ENCODE peak calls at places on chromosome 7, in eight cellular contexts. U is uterus, M is stomach, F is body of pancreas, P is prostate gland, N is transverse colon, G is A549, Q is IMR-90. A is an unnamed sample.

GRCh38 chr7:149714910-149715471 is 58.4 kb downstream of the ZNF467 start:
- DNase-seq in U (peak), M (peak), F (peak), P (peak), N (peak), G (no peak), Q (peak), A (no peak)

GRCh38 chr7:44110724-44111635 is 6.8 kb downstream of the AEBP1 start:
- DNase-seq in U (no peak), M (no peak), F (no peak), P (no peak), N (no peak), G (no peak), Q (no peak), A (no peak)

GRCh38 chr7:81618400-81619014 is 151.3 kb downstream of the HGF start:
- DNase-seq in U (no peak), M (no peak), F (no peak), P (no peak), N (no peak), G (peak), Q (peak), A (no peak)

GRCh38 chr7:128259131-128260056 is 18.3 kb downstream of the LEP start:
- DNase-seq in U (no peak), M (peak), F (peak), P (peak), N (peak), G (no peak), Q (peak), A (peak)

GRCh38 chr7:33091111-33091531 is 18.1 kb downstream of the RP9 start:
- DNase-seq in U (no peak), M (no peak), F (no peak), P (no peak), N (no peak), G (no peak), Q (peak), A (no peak)

GRCh38 chr7:6252748-6253147 is 19.7 kb downstream of the CYTH3 start:
- DNase-seq in U (no peak), M (no peak), F (no peak), P (no peak), N (no peak), G (no peak), Q (no peak), A (no peak)

GRCh38 chr7:6639627-6640026 is 2.5 kb downstream of the ZNF316 start:
- DNase-seq in U (no peak), M (no peak), F (no peak), P (no peak), N (no peak), G (no peak), Q (no peak), A (no peak)

GRCh38 chr7:18792866-18793595 is 297.5 kb downstream of the HDAC9 start:
- DNase-seq in U (no peak), M (no peak), F (no peak), P (no peak), N (no peak), G (no peak), Q (peak), A (no peak)

GRCh38 chr7:76206633-76207032 is 4.9 kb downstream of the SRRM3 start:
- DNase-seq in U (no peak), M (no peak), F (no peak), P (no peak), N (no peak), G (no peak), Q (peak), A (no peak)

GRCh38 chr7:66187894-66188293 is 17.2 kb upstream of the TPST1 start:
- DNase-seq in U (no peak), M (no peak), F (no peak), P (no peak), N (no peak), G (no peak), Q (no peak), A (peak)

GRCh38 chr7:30465342-30466170 is 13.0 kb downstream of the NOD1 start:
- DNase-seq in U (peak), M (no peak), F (no peak), P (no peak), N (peak), G (no peak), Q (peak), A (no peak)

GRCh38 chr7:96178581-96178980 is 143.3 kb downstream of the SLC25A13 start:
- DNase-seq in U (no peak), M (no peak), F (no peak), P (no peak), N (no peak), G (no peak), Q (no peak), A (no peak)

GRCh38 chr7:14191686-14192098 is 202.2 kb upstream of the ETV1 start:
- DNase-seq in U (no peak), M (no peak), F (no peak), P (no peak), N (no peak), G (no peak), Q (peak), A (no peak)

GRCh38 chr7:84950836-84951235 is 236.0 kb downstream of the SEMA3D start:
- DNase-seq in U (no peak), M (no peak), F (no peak), P (no peak), N (no peak), G (no peak), Q (peak), A (no peak)

DNA sequence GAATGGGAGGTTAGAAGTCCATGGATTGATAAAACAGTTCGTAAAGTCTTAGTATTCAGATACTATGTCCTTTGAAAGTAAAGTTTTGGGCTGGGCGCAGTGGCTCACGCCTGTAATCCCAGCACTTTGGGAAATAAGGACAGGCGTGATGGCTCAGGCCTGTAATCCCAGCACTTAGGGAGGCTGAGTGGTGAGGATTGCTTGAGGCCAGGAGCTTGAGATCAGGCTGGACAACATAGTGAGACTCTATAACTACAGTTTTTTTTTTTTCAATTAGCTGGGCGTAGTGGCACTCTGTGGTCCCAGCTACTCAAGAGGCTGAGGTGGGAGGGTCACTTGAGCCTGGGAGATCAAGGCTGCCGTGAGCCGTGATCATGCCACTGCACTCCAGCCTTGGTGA is 25.8 kb upstream of the AGFG2 start:
- DNase-seq in U (no peak), M (no peak), F (no peak), P (no peak), N (no peak), G (no peak), Q (no peak), A (no peak)
- TF ChIP-seq POLR2A in U (no peak), M (no peak), F (no peak), P (no peak), N (no peak), G (no peak), Q (no peak), A (no peak)

GRCh38 chr7:12686894-12687212 is 580 bp upstream of the ARL4A start:
- DNase-seq in U (no peak), M (no peak), F (no peak), P (no peak), N (no peak), G (no peak), Q (no peak), A (no peak)

GRCh38 chr7:12684733-12685132 is 2.7 kb upstream of the ARL4A start:
- DNase-seq in U (no peak), M (no peak), F (no peak), P (no peak), N (no peak), G (no peak), Q (no peak), A (no peak)

GRCh38 chr7:12685550-12685949 is 1.9 kb upstream of the ARL4A start:
- DNase-seq in U (no peak), M (no peak), F (peak), P (no peak), N (no peak), G (peak), Q (peak), A (peak)

GRCh38 chr7:12686234-12686893 is 1.1 kb upstream of the ARL4A start:
- DNase-seq in U (peak), M (peak), F (peak), P (peak), N (peak), G (peak), Q (peak), A (peak)

DNA sequence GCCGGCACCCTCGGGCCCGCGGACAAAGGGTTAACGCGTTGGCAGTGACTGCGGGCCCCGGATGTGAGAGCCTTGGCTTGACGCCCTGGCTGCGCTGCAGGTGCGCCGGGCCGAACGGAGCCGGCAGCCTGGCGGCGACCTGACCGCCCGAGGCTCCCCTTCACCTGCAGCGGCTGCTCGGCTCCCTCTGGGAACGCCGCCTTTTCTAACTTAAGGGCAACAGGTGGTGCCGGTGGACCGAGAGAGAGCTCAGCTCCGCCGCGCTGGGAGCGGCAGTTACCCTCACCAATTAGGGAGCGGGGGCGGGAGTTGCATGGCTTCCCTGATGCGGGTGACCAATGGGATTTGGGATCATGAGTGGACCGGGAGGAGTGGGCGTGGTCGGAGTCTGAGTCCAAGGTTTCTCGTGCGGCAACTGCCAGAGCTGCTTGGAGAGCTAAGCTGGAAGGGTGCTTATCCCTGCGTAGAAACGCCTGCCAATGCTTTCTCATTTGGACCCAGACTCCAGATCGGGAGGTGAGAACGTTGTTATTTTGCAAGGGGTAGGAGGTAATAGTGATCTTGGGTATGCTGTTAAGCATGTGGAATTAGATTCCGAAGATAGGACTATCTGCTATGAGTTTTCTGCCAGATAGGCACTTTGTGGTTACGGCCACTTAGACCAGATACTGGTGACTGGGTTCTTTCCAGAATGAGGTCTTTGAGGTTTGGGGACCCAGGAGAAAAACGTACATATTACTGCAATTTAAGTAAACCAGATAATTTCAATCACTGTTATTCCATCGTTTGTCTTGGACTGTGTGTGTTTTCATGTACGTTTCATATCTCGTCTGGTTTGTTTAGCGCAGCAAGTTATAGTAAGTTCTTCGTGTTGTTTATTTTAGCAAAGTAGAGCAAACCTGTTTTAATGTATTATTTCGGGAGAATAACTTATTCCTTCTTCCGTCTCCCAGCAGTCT is at the start of gene ARL4A:
- DNase-seq in U (peak), M (peak), F (peak), P (peak), N (peak), G (peak), Q (peak), A (peak)
- TF ChIP-seq POLR2A in U (peak), M (peak), F (peak), P (peak), N (peak), G (peak), Q (peak), A (peak)

DNA sequence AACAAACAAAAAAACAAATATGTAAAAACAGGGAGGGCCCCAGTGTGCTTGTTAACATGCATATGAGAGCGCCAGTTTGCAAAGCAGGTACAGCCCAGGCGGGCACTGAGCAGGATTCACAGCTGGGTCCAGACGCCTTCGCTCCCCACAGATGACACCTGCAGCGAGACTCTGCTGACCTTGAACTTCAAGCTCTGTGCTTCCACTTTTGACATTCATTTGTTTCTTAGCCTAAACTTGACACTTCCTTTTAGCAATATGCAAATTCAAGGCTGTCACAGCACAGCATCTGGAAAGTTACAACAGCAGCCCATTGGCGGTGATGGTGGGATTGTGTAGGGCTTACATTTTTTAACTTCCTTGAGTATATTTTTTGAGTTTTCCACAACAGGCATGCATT is 88.8 kb upstream of the TNS3 start:
- DNase-seq in U (no peak), M (no peak), F (no peak), P (no peak), N (peak), G (no peak), Q (no peak), A (no peak)
- TF ChIP-seq POLR2A in U (no peak), M (no peak), F (no peak), P (no peak), N (no peak), G (no peak), Q (no peak), A (no peak)

GRCh38 chr7:974820-975681 is at the start of gene COX19:
- DNase-seq in U (peak), M (peak), F (peak), P (peak), N (peak), G (peak), Q (peak), A (peak)
- TF ChIP-seq POLR2A in U (peak), M (peak), F (peak), P (peak), N (peak), G (peak), Q (peak), A (no peak)

DNA sequence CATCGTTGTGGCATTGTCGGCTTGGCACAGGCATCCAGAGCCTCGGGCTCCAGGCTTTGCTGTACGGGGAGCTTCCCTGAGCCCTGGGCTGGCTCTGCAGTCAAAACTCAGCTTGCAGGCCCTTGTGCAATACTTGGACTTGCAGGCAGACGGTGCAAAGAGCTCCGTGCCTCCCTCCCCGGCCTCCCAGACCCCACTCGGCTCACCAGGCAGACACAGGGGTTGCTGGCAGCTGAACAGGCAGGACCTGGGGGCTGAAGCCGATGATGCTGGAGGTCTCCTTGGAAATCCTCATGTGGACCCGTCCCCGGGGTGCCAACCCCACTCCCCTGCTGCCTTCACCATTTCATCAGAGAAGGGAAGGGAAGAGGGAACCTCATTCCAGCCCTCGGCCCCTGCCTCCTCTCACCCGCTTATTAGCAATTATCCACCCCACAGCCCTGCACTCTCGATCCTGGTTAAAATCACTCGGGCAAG is 59.6 kb upstream of the GNA12 start:
- DNase-seq in U (no peak), M (no peak), F (no peak), P (no peak), N (no peak), G (no peak), Q (no peak), A (no peak)
- TF ChIP-seq POLR2A in U (no peak), M (no peak), F (no peak), P (no peak), N (no peak), G (no peak), Q (no peak), A (no peak)

DNA sequence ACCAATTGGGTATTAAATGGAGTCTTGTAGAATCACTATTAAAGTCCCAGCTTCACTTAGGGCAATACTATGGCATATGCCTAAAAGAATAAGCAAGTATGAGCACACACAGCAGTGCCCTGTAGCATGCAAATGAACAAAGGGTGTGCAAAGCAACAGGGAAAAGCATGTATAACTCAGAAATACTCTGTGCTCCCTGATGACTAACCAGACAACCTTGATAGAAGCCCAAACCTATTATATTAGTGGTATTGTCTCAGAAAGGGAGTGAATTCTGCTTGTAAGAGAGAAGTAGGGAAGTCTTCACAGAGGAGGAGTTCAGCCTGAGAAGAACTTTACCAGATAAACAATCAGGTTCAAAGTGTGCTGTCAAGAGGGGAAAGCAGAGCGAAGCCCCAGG is 131.2 kb downstream of the DGKI start:
- DNase-seq in U (no peak), M (no peak), F (no peak), P (no peak), N (no peak), G (no peak), Q (peak), A (no peak)
- TF ChIP-seq POLR2A in U (no peak), M (no peak), F (no peak), P (no peak), N (no peak), G (no peak), Q (no peak), A (no peak)

DNA sequence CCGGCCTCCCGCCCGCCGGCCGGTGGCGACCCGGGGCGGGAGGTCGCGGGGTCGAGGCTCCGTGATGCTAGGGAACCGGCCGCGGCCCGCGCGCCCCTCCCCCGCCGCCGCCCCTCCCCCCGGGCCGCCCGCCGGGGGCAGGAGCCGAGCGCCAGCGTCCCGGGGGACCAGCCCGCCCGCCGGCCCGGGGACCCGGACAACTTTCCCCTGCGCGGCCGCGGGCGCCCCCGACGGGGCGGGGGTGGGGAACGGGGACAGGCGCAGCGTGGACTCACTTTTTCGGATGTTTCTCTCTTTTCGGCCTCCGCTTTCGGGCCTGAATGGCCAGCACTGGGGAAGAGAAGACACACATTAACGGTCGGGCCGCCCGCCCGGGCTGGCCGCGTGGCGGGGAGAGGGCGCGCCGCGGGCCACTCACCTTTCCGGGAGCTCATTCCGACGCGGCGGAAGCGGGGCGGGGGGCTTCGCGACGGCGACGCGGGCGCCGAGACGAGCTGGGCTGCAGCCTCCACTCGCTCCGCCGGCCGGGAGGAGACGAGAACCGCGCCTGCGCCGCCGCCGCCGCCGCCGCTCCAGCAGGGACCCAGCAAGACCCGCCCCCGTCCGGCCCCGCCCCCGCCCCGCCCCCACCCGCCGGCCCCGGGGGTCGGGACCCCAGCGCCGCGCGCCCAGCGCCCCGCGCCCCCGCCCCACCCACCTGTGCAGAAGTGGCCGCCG is at the start of gene SRPK2:
- DNase-seq in U (peak), M (peak), F (peak), P (peak), N (peak), G (peak), Q (peak), A (peak)
- TF ChIP-seq POLR2A in U (peak), M (no peak), F (peak), P (peak), N (peak), G (peak), Q (peak), A (no peak)

GRCh38 chr7:141551080-141551772 is at the start of gene AGK:
- DNase-seq in U (peak), M (peak), F (peak), P (peak), N (peak), G (peak), Q (peak), A (peak)
- TF ChIP-seq POLR2A in U (peak), M (no peak), F (peak), P (no peak), N (peak), G (peak), Q (peak), A (no peak)

GRCh38 chr7:77727527-77727926 is 31.3 kb downstream of the RSBN1L start:
- DNase-seq in U (no peak), M (no peak), F (no peak), P (no peak), N (no peak), G (no peak), Q (no peak), A (no peak)

GRCh38 chr7:77731716-77732115 is 35.5 kb downstream of the RSBN1L start:
- DNase-seq in U (no peak), M (no peak), F (no peak), P (no peak), N (no peak), G (no peak), Q (no peak), A (no peak)

GRCh38 chr7:77729574-77730348 is 33.5 kb downstream of the RSBN1L start:
- DNase-seq in U (no peak), M (no peak), F (no peak), P (no peak), N (no peak), G (no peak), Q (peak), A (no peak)

DNA sequence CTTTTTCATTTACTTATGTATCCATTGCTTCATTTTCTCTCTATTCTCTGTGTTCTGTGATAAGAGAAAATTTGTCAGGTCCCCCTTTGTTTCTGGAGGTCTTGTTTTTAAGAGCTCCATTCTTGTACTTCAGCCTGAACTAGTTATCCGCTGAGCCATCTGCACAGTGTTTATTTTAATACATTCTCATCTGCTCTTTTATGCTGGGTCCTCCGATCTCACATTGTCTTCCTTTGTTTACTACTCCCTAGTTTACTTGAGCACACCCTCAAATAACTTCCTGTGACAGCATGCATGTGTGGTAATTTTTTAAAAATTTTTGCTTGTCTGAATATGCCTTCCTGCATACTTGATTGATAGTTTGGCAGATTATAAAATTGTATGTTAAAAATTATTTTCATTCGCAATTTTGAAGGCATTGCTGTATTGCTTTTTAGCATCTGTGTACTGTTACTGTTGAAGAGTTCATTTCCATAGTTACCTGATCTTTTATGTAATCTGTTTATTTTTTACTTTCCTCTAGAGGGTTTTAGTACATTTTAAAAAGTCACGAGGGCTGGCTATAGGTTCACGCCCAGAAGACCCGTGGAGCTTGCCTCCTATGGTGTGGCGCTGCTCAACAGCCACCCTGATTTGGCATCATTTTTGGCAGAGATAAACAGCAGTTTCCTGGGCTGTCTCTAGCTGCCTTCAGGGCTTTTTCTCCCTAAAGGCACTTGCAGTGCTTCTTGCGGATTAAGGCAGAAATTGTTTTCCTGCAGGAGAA is 31.9 kb downstream of the RSBN1L start:
- DNase-seq in U (no peak), M (no peak), F (no peak), P (no peak), N (no peak), G (no peak), Q (peak), A (no peak)
- TF ChIP-seq POLR2A in U (no peak), M (no peak), F (no peak), P (no peak), N (no peak), G (no peak), Q (no peak), A (no peak)